ENCODE peak calls at places on chromosomes 5 and 9, in nine cellular contexts. Y is kidney tubule cell, J is COLO829, N is sigmoid colon, Z is GM04504, S is WTC11, H is hepatic stellate cell, I is HCT116, U is ureter. Q is an unnamed sample.

GRCh38 chr5:11234501-11234911 is 473.5 kb upstream of the DAP start:
- DNase-seq in U (no peak), S (no peak), Z (no peak), I (no peak), J (no peak), Y (no peak), H (no peak), N (no peak), Q (peak)

GRCh38 chr9:19782005-19782404 is 6.8 kb downstream of the SLC24A2 start:
- DNase-seq in Y (no peak), H (no peak), U (no peak), Z (no peak), J (peak), N (no peak), I (no peak), S (no peak), Q (no peak)

GRCh38 chr5:90446961-90447360 is 27.6 kb downstream of the MBLAC2 start:
- DNase-seq in Y (no peak), N (no peak), H (no peak), Z (peak), I (no peak), S (no peak), J (no peak), U (no peak), Q (no peak)

GRCh38 chr5:177378884-177379883 is 5.0 kb upstream of the SLC34A1 start:
- DNase-seq in I (no peak), Y (peak), Z (no peak), J (no peak), H (peak), S (no peak), N (no peak), U (no peak), Q (no peak)

GRCh38 chr5:167587768-167588167 is 703.7 kb upstream of the WWC1 start:
- DNase-seq in N (no peak), Z (no peak), H (peak), Y (peak), S (peak), I (peak), J (peak), U (no peak), Q (no peak)

GRCh38 chr9:94874316-94874715 is 147.8 kb downstream of the AOPEP start:
- DNase-seq in S (no peak), U (no peak), I (no peak), Y (peak), H (peak), J (peak), Z (peak), N (no peak), Q (no peak)

GRCh38 chr9:100428871-100429654 is 2.1 kb downstream of the MSANTD3 start:
- DNase-seq in Z (peak), S (no peak), I (peak), J (peak), N (no peak), Y (peak), H (peak), U (no peak), Q (no peak)

GRCh38 chr9:31719262-31719661 is 665.2 kb upstream of the ACO1 start:
- DNase-seq in Y (no peak), I (no peak), H (no peak), Z (no peak), S (no peak), J (no peak), N (no peak), U (no peak), Q (no peak)

GRCh38 chr5:171999877-172000276 is 6.6 kb downstream of the FBXW11 start:
- DNase-seq in N (no peak), S (no peak), I (no peak), J (no peak), H (no peak), U (no peak), Y (peak), Z (no peak), Q (no peak)

GRCh38 chr9:83430681-83431080 is 107.5 kb downstream of the FRMD3 start:
- DNase-seq in N (no peak), Z (no peak), J (no peak), Y (no peak), H (no peak), S (no peak), U (no peak), I (no peak), Q (no peak)

GRCh38 chr9:24590432-24590831 is 44.7 kb upstream of the IZUMO3 start:
- DNase-seq in Z (no peak), H (no peak), S (no peak), Y (no peak), U (no peak), N (no peak), J (no peak), I (no peak), Q (no peak)

GRCh38 chr5:108516771-108517170 is 134.9 kb upstream of the FBXL17 start:
- DNase-seq in J (no peak), N (no peak), Z (no peak), Y (no peak), I (no peak), S (no peak), U (no peak), H (no peak), Q (no peak)

GRCh38 chr5:31021181-31021624 is 172.3 kb upstream of the CDH6 start:
- DNase-seq in U (no peak), I (no peak), J (no peak), S (no peak), H (peak), Y (peak), N (no peak), Z (no peak), Q (no peak)

GRCh38 chr5:109327572-109327971 is 82.2 kb downstream of the PJA2 start:
- DNase-seq in H (no peak), Y (peak), N (no peak), J (no peak), U (no peak), I (no peak), Z (no peak), S (no peak), Q (no peak)

GRCh38 chr5:2877520-2877919 is 126.0 kb upstream of the IRX2 start:
- DNase-seq in Y (no peak), H (no peak), Z (no peak), U (peak), S (no peak), I (no peak), J (no peak), N (peak), Q (no peak)

GRCh38 chr5:132266031-132266835 is 8.7 kb downstream of the PDLIM4 start:
- DNase-seq in N (no peak), U (peak), J (no peak), I (no peak), S (no peak), Y (peak), H (no peak), Z (no peak), Q (no peak)

GRCh38 chr9:108184941-108185340 is 670.8 kb downstream of the ACTL7B start:
- DNase-seq in Y (peak), S (no peak), U (peak), N (no peak), I (no peak), J (no peak), H (no peak), Z (no peak), Q (no peak)

GRCh38 chr5:94778299-94778698 is 159.8 kb downstream of the SLF1 start:
- DNase-seq in I (no peak), J (no peak), Z (no peak), Y (no peak), H (no peak), S (no peak), N (no peak), U (no peak), Q (no peak)

GRCh38 chr5:1997640-1998347 is 115.1 kb upstream of the IRX4 start:
- DNase-seq in S (no peak), N (no peak), Z (no peak), U (no peak), I (no peak), J (no peak), Y (no peak), H (no peak), Q (peak)

Q was measured in cardiac septum.